ENCODE peak calls at places on chromosomes 5 and 9, in seven cellular contexts. F, V, H, C, R, J and T are unnamed samples.

GRCh38 chr9:92384373-92384772 is 20.0 kb downstream of the OGN start:
- DNase-seq in F (no peak), V (no peak), H (no peak), C (peak; percentile 25), R (peak; percentile 16), J (no peak), T (no peak)

GRCh38 chr9:93118863-93119702 is 15.0 kb downstream of the NINJ1 start:
- DNase-seq in F (no peak), V (no peak), H (no peak), C (no peak), R (no peak), J (peak; percentile 65), T (no peak)

GRCh38 chr5:76111510-76112174 is 28.5 kb downstream of the SV2C start:
- DNase-seq in F (no peak), V (no peak), H (no peak), C (no peak), R (no peak), J (no peak), T (no peak)

GRCh38 chr5:12757035-12757434 is 852.8 kb upstream of the CTNND2 start:
- DNase-seq in F (no peak), V (no peak), H (no peak), C (no peak), R (no peak), J (no peak), T (no peak)

GRCh38 chr5:106401561-106401960 is 1269.2 kb downstream of the EFNA5 start:
- DNase-seq in F (no peak), V (no peak), H (no peak), C (no peak), R (no peak), J (no peak), T (no peak)

GRCh38 chr9:90916147-90916734 is 114.6 kb downstream of the SYK start:
- DNase-seq in F (no peak), V (no peak), H (no peak), C (no peak), R (no peak), J (peak; percentile 53), T (no peak)

GRCh38 chr5:132663771-132664695 is 6.1 kb downstream of the IL13 start:
- DNase-seq in F (no peak), V (no peak), H (no peak), C (no peak), R (no peak), J (no peak), T (no peak)

GRCh38 chr5:132427285-132428146 is 58.0 kb downstream of the SLC22A5 start:
- DNase-seq in F (no peak), V (peak; percentile 49), H (no peak), C (no peak), R (no peak), J (peak; percentile 71), T (peak; percentile 41)

GRCh38 chr9:121607434-121608248 is 43.8 kb upstream of the DAB2IP start:
- DNase-seq in F (no peak), V (no peak), H (no peak), C (peak; percentile 22), R (no peak), J (no peak), T (peak; percentile 56)

GRCh38 chr9:93041108-93041802 is 17.2 kb upstream of the SUSD3 start:
- DNase-seq in F (peak; percentile 60), V (no peak), H (no peak), C (no peak), R (no peak), J (no peak), T (no peak)

GRCh38 chr9:121783523-121784507 is 132.4 kb downstream of the DAB2IP start:
- DNase-seq in F (peak; percentile 56), V (no peak), H (no peak), C (no peak), R (no peak), J (no peak), T (no peak)

GRCh38 chr9:17735859-17736258 is 157.0 kb downstream of the SH3GL2 start:
- DNase-seq in F (no peak), V (no peak), H (no peak), C (no peak), R (no peak), J (no peak), T (no peak)

GRCh38 chr5:143118222-143118621 is 285.3 kb downstream of the NR3C1 start:
- DNase-seq in F (no peak), V (no peak), H (no peak), C (no peak), R (no peak), J (no peak), T (no peak)

GRCh38 chr9:98892296-98892695 is 51.4 kb upstream of the COL15A1 start:
- DNase-seq in F (no peak), V (no peak), H (no peak), C (no peak), R (no peak), J (no peak), T (no peak)

GRCh38 chr5:146802945-146803522 is 75.5 kb downstream of the PPP2R2B start:
- DNase-seq in F (no peak), V (no peak), H (no peak), C (no peak), R (no peak), J (no peak), T (no peak)

GRCh38 chr5:58407042-58407709 is 52.7 kb downstream of the PLK2 start:
- DNase-seq in F (no peak), V (no peak), H (no peak), C (peak; percentile 66), R (peak; percentile 51), J (no peak), T (no peak)

GRCh38 chr5:78899922-78900362 is 85.2 kb downstream of the ARSB start:
- DNase-seq in F (peak; percentile 65), V (peak; percentile 32), H (peak; percentile 9), C (peak; percentile 69), R (peak; percentile 35), J (peak; percentile 55), T (no peak)

GRCh38 chr5:137932800-137933199 is 43.5 kb downstream of the PKD2L2 start:
- DNase-seq in F (no peak), V (no peak), H (no peak), C (no peak), R (no peak), J (no peak), T (no peak)

GRCh38 chr5:145958463-145958862 is 22.1 kb downstream of the SH3RF2 start:
- DNase-seq in F (no peak), V (no peak), H (no peak), C (no peak), R (no peak), J (no peak), T (no peak)

GRCh38 chr5:84961193-84961592 is 576.5 kb upstream of the EDIL3 start:
- DNase-seq in F (no peak), V (no peak), H (no peak), C (no peak), R (no peak), J (no peak), T (no peak)

GRCh38 chr5:129593525-129593924 is 133.4 kb downstream of the ADAMTS19 start:
- DNase-seq in F (no peak), V (no peak), H (no peak), C (no peak), R (no peak), J (no peak), T (no peak)

GRCh38 chr5:77285442-77285841 is 75.0 kb downstream of the PDE8B start:
- DNase-seq in F (no peak), V (no peak), H (no peak), C (no peak), R (no peak), J (no peak), T (no peak)

GRCh38 chr9:107239474-107239873 is 43.6 kb upstream of the RAD23B start:
- DNase-seq in F (no peak), V (no peak), H (peak; percentile 23), C (peak; percentile 36), R (peak; percentile 56), J (no peak), T (no peak)

GRCh38 chr5:159345336-159345735 is 15.0 kb upstream of the IL12B start:
- DNase-seq in F (no peak), V (no peak), H (no peak), C (no peak), R (no peak), J (no peak), T (no peak)

GRCh38 chr5:51960617-51961115 is 577.4 kb downstream of the ISL1 start:
- DNase-seq in F (no peak), V (no peak), H (peak; percentile 54), C (no peak), R (no peak), J (no peak), T (no peak)